ENCODE peak calls at places on chromosomes 13 and 19, in six cellular contexts. I is NCI-H1105 treated with DMSO at 0.1 percent for 48 hours; C is T follicular helper cell; E is HTR-8/SVneo; F is effector CD4-positive, alpha-beta T cell; Q is foreskin fibroblast. R is an unnamed sample.
A peak's percentile ranks its signal among the peaks of the same experiment; 100 is the strongest.

GRCh38 chr13:94705081-94705751 is 7.1 kb downstream of the SOX21 start:
- DNase-seq in I (no peak), C (no peak), E (no peak), F (no peak), Q (no peak), R (no peak)

GRCh38 chr19:38528213-38528755 is 89.5 kb downstream of the MAP4K1 start:
- DNase-seq in I (no peak), C (no peak), E (no peak), F (no peak), Q (no peak), R (no peak)

GRCh38 chr19:16626796-16627193 is 1.2 kb downstream of the MED26 start:
- DNase-seq in I (no peak), C (no peak), E (peak; percentile 23), F (no peak), Q (no peak), R (no peak)

GRCh38 chr19:54279441-54279962 is 1.4 kb downstream of the LILRB2 start:
- DNase-seq in I (no peak), C (no peak), E (no peak), F (no peak), Q (no peak), R (no peak)

GRCh38 chr13:37326319-37326718 is 220.9 kb upstream of the CSNK1A1L start:
- DNase-seq in I (no peak), C (no peak), E (no peak), F (no peak), Q (peak; percentile 27), R (no peak)

GRCh38 chr19:34881982-34882381 is 44.7 kb upstream of the ZNF30 start:
- DNase-seq in I (no peak), C (no peak), E (peak; percentile 9), F (no peak), Q (no peak), R (no peak)

GRCh38 chr19:4983346-4984105 is 14.6 kb downstream of the KDM4B start:
- DNase-seq in I (no peak), C (no peak), E (no peak), F (no peak), Q (no peak), R (no peak)

GRCh38 chr19:29022599-29022998 is 190.4 kb downstream of the UQCRFS1 start:
- DNase-seq in I (no peak), C (no peak), E (no peak), F (no peak), Q (no peak), R (no peak)

GRCh38 chr19:42850981-42851717 is 28.4 kb downstream of the PSG1 start:
- DNase-seq in I (no peak), C (no peak), E (peak; percentile 65), F (no peak), Q (peak; percentile 97), R (peak; percentile 99)

GRCh38 chr13:43357435-43358065 is 334.2 kb downstream of the DNAJC15 start:
- DNase-seq in I (no peak), C (no peak), E (no peak), F (no peak), Q (no peak), R (no peak)

GRCh38 chr13:29679357-29680050 is 84.0 kb upstream of the SLC7A1 start:
- DNase-seq in I (no peak), C (no peak), E (no peak), F (no peak), Q (no peak), R (no peak)

R was measured in GM04504.